ENCODE peak calls at places on chromosome 18, in seven cellular contexts. One of them, this sample, is unnamed.

GRCh38 chr18:62379051-62379450 is 53.9 kb downstream of the TNFRSF11A start:
- DNase-seq in GM23338: no peak
- DNase-seq in astrocyte: no peak
- DNase-seq in HepG2: no peak
- DNase-seq in neural progenitor cell: no peak
- DNase-seq in K562: no peak
- DNase-seq in DND-41: no peak
- DNase-seq in this sample: peak; percentile 17

GRCh38 chr18:50590625-50591024 is 30.7 kb downstream of the MAPK4 start:
- DNase-seq in GM23338: no peak
- DNase-seq in astrocyte: no peak
- DNase-seq in HepG2: no peak
- DNase-seq in neural progenitor cell: no peak
- DNase-seq in K562: no peak
- DNase-seq in DND-41: no peak
- DNase-seq in this sample: no peak

GRCh38 chr18:63022429-63023022 is 297.0 kb downstream of the BCL2 start:
- DNase-seq in GM23338: peak; percentile 78
- DNase-seq in astrocyte: no peak
- DNase-seq in HepG2: no peak
- DNase-seq in neural progenitor cell: peak; percentile 59
- DNase-seq in K562: peak; percentile 21
- DNase-seq in DND-41: peak; percentile 33
- DNase-seq in this sample: no peak

GRCh38 chr18:27604583-27604982 is 419.5 kb upstream of the CHST9 start:
- DNase-seq in GM23338: peak; percentile 16
- DNase-seq in astrocyte: peak; percentile 49
- DNase-seq in HepG2: no peak
- DNase-seq in neural progenitor cell: no peak
- DNase-seq in K562: no peak
- DNase-seq in DND-41: no peak
- DNase-seq in this sample: no peak

GRCh38 chr18:3595282-3596273 is 145.6 kb downstream of the TGIF1 start:
- DNase-seq in GM23338: no peak
- DNase-seq in astrocyte: peak; percentile 99
- DNase-seq in HepG2: peak; percentile 92
- DNase-seq in neural progenitor cell: no peak
- DNase-seq in K562: peak; percentile 64
- DNase-seq in DND-41: no peak
- DNase-seq in this sample: peak; percentile 97

GRCh38 chr18:1104265-1104792 is 199.7 kb downstream of the ADCYAP1 start:
- DNase-seq in GM23338: no peak
- DNase-seq in astrocyte: peak; percentile 94
- DNase-seq in HepG2: no peak
- DNase-seq in neural progenitor cell: no peak
- DNase-seq in K562: no peak
- DNase-seq in DND-41: no peak
- DNase-seq in this sample: no peak

GRCh38 chr18:40926679-40927078 is 1028.4 kb upstream of the PIK3C3 start:
- DNase-seq in GM23338: no peak
- DNase-seq in astrocyte: peak; percentile 28
- DNase-seq in HepG2: no peak
- DNase-seq in neural progenitor cell: no peak
- DNase-seq in K562: no peak
- DNase-seq in DND-41: no peak
- DNase-seq in this sample: peak; percentile 39

GRCh38 chr18:2847341-2848144 is 737 bp downstream of the EMILIN2 start:
- DNase-seq in GM23338: peak; percentile 69
- DNase-seq in astrocyte: no peak
- DNase-seq in HepG2: no peak
- DNase-seq in neural progenitor cell: peak; percentile 73
- DNase-seq in K562: peak; percentile 61
- DNase-seq in DND-41: no peak
- DNase-seq in this sample: peak; percentile 53

GRCh38 chr18:41972067-41973000 is 17.3 kb downstream of the PIK3C3 start:
- DNase-seq in GM23338: no peak
- DNase-seq in astrocyte: peak; percentile 72
- DNase-seq in HepG2: no peak
- DNase-seq in neural progenitor cell: no peak
- DNase-seq in K562: no peak
- DNase-seq in DND-41: no peak
- DNase-seq in this sample: peak; percentile 78

GRCh38 chr18:53380063-53380639 is 844.3 kb downstream of the MBD2 start:
- DNase-seq in GM23338: peak; percentile 70
- DNase-seq in astrocyte: peak; percentile 10
- DNase-seq in HepG2: peak; percentile 7
- DNase-seq in neural progenitor cell: peak; percentile 57
- DNase-seq in K562: peak; percentile 2
- DNase-seq in DND-41: no peak
- DNase-seq in this sample: peak; percentile 21

GRCh38 chr18:41681138-41681881 is 273.7 kb upstream of the PIK3C3 start:
- DNase-seq in GM23338: no peak
- DNase-seq in astrocyte: peak; percentile 11
- DNase-seq in HepG2: no peak
- DNase-seq in neural progenitor cell: no peak
- DNase-seq in K562: no peak
- DNase-seq in DND-41: no peak
- DNase-seq in this sample: peak; percentile 25

GRCh38 chr18:63741769-63742168 is 33.4 kb upstream of the SERPINB7 start:
- DNase-seq in GM23338: peak; percentile 16
- DNase-seq in astrocyte: no peak
- DNase-seq in HepG2: no peak
- DNase-seq in neural progenitor cell: no peak
- DNase-seq in K562: no peak
- DNase-seq in DND-41: no peak
- DNase-seq in this sample: peak; percentile 30

GRCh38 chr18:2417861-2418610 is 153.3 kb downstream of the METTL4 start:
- DNase-seq in GM23338: no peak
- DNase-seq in astrocyte: peak; percentile 51
- DNase-seq in HepG2: no peak
- DNase-seq in neural progenitor cell: no peak
- DNase-seq in K562: no peak
- DNase-seq in DND-41: no peak
- DNase-seq in this sample: peak; percentile 62

GRCh38 chr18:37403788-37404187 is 161.8 kb downstream of the CELF4 start:
- DNase-seq in GM23338: no peak
- DNase-seq in astrocyte: no peak
- DNase-seq in HepG2: no peak
- DNase-seq in neural progenitor cell: no peak
- DNase-seq in K562: no peak
- DNase-seq in DND-41: no peak
- DNase-seq in this sample: no peak

GRCh38 chr18:59912007-59912550 is 12.3 kb downstream of the PMAIP1 start:
- DNase-seq in GM23338: no peak
- DNase-seq in astrocyte: peak; percentile 49
- DNase-seq in HepG2: no peak
- DNase-seq in neural progenitor cell: no peak
- DNase-seq in K562: no peak
- DNase-seq in DND-41: no peak
- DNase-seq in this sample: peak; percentile 50

GRCh38 chr18:2906522-2907458 is 60.0 kb downstream of the EMILIN2 start:
- DNase-seq in GM23338: peak; percentile 62
- DNase-seq in astrocyte: no peak
- DNase-seq in HepG2: peak; percentile 12
- DNase-seq in neural progenitor cell: peak; percentile 69
- DNase-seq in K562: peak; percentile 74
- DNase-seq in DND-41: peak; percentile 61
- DNase-seq in this sample: no peak

GRCh38 chr18:35661483-35662146 is 80.1 kb downstream of the GALNT1 start:
- DNase-seq in GM23338: peak; percentile 51
- DNase-seq in astrocyte: no peak
- DNase-seq in HepG2: peak; percentile 17
- DNase-seq in neural progenitor cell: no peak
- DNase-seq in K562: no peak
- DNase-seq in DND-41: no peak
- DNase-seq in this sample: peak; percentile 11

GRCh38 chr18:35050004-35050623 is 8.9 kb downstream of the MAPRE2 start:
- DNase-seq in GM23338: no peak
- DNase-seq in astrocyte: no peak
- DNase-seq in HepG2: no peak
- DNase-seq in neural progenitor cell: no peak
- DNase-seq in K562: no peak
- DNase-seq in DND-41: no peak
- DNase-seq in this sample: peak; percentile 42

GRCh38 chr18:79470547-79470946 is 74.8 kb downstream of the NFATC1 start:
- DNase-seq in GM23338: no peak
- DNase-seq in astrocyte: no peak
- DNase-seq in HepG2: no peak
- DNase-seq in neural progenitor cell: no peak
- DNase-seq in K562: no peak
- DNase-seq in DND-41: no peak
- DNase-seq in this sample: no peak

DNA sequence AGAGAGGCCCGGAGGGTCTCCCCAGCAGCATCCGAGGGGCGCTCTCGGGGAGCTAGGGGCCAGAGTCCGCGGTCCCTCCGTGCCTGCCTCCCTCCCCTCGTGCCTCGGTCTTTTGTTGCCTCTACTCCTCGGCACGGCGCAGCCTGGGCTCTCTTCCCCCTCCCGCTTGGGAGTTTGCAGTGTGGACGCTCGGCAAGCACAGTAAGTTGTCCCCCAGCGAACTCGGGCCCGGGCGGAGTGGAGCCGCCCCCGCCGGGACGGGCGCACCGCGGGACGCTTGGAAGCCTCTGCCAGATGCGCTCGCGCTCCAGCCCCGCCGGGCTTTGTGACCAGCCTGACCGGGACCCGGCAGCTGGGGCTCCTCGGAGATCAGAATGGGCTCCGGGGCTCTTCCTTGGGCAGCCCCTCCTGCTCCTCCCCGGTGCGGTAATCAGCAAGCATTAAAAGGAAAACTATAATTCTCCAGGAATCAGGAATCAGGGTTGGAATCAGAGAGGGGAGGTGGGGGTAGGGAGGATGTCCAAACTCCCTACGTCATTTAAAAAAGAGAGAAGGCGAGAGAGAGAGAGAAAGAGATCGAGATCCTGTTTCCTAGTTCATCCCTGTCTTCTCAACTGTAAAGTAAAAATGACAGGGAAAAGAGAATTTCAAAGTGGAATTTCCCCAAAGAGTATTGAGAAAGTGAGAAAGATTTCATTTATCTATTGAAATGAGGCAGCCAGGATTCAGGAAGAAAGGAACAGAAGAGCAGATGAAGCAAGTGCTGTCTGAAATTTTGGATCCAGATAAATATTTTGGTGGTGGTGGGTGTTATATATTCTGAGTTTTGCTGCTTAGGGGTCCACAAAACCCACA is 791 bp upstream of the TMEM200C start:
- DNase-seq in GM23338: peak; percentile 74
- DNase-seq in astrocyte: peak; percentile 59
- DNase-seq in HepG2: no peak
- DNase-seq in neural progenitor cell: peak; percentile 86
- DNase-seq in K562: no peak
- DNase-seq in DND-41: no peak
- DNase-seq in this sample: peak; percentile 56
- TF ChIP-seq EZH2 in GM23338: no peak
- TF ChIP-seq EZH2 in astrocyte: peak; percentile 37
- TF ChIP-seq EZH2 in HepG2: peak; percentile 85
- TF ChIP-seq EZH2 in neural progenitor cell: peak; percentile 32
- TF ChIP-seq EZH2 in K562: no peak
- TF ChIP-seq EZH2 in DND-41: no peak
- TF ChIP-seq EZH2 in this sample: peak; percentile 84

GRCh38 chr18:10900435-10900834 is 248.9 kb downstream of the PIEZO2 start:
- DNase-seq in GM23338: no peak
- DNase-seq in astrocyte: no peak
- DNase-seq in HepG2: peak; percentile 77
- DNase-seq in neural progenitor cell: no peak
- DNase-seq in K562: no peak
- DNase-seq in DND-41: no peak
- DNase-seq in this sample: no peak
- H3K27ac ChIP-seq in GM23338: no peak overlapping the region
- H3K27ac ChIP-seq in astrocyte: no peak overlapping the region
- H3K27ac ChIP-seq in HepG2: peak overlapping the region; percentile 73
- H3K27ac ChIP-seq in neural progenitor cell: no peak overlapping the region
- H3K27ac ChIP-seq in K562: no peak overlapping the region
- H3K27ac ChIP-seq in DND-41: no peak overlapping the region
- H3K27ac ChIP-seq in this sample: no peak overlapping the region

GRCh38 chr18:56321470-56321869 is 316.9 kb downstream of the TXNL1 start:
- DNase-seq in GM23338: no peak
- DNase-seq in astrocyte: no peak
- DNase-seq in HepG2: no peak
- DNase-seq in neural progenitor cell: no peak
- DNase-seq in K562: no peak
- DNase-seq in DND-41: no peak
- DNase-seq in this sample: no peak

GRCh38 chr18:56322403-56322802 is 316.0 kb downstream of the TXNL1 start:
- DNase-seq in GM23338: no peak
- DNase-seq in astrocyte: no peak
- DNase-seq in HepG2: no peak
- DNase-seq in neural progenitor cell: peak; percentile 32
- DNase-seq in K562: no peak
- DNase-seq in DND-41: no peak
- DNase-seq in this sample: no peak

GRCh38 chr18:56326386-56327072 is 311.9 kb downstream of the TXNL1 start:
- DNase-seq in GM23338: peak; percentile 43
- DNase-seq in astrocyte: no peak
- DNase-seq in HepG2: no peak
- DNase-seq in neural progenitor cell: no peak
- DNase-seq in K562: no peak
- DNase-seq in DND-41: no peak
- DNase-seq in this sample: no peak

GRCh38 chr18:56327171-56327885 is 311.1 kb downstream of the TXNL1 start:
- DNase-seq in GM23338: no peak
- DNase-seq in astrocyte: peak; percentile 51
- DNase-seq in HepG2: no peak
- DNase-seq in neural progenitor cell: no peak
- DNase-seq in K562: no peak
- DNase-seq in DND-41: no peak
- DNase-seq in this sample: peak; percentile 45

GRCh38 chr18:56323673-56324072 is 314.7 kb downstream of the TXNL1 start:
- DNase-seq in GM23338: no peak
- DNase-seq in astrocyte: no peak
- DNase-seq in HepG2: no peak
- DNase-seq in neural progenitor cell: peak; percentile 9
- DNase-seq in K562: no peak
- DNase-seq in DND-41: no peak
- DNase-seq in this sample: no peak
- TF ChIP-seq CTCF in GM23338: no peak
- TF ChIP-seq CTCF in astrocyte: no peak
- TF ChIP-seq CTCF in HepG2: no peak
- TF ChIP-seq CTCF in neural progenitor cell: peak; percentile 9
- TF ChIP-seq CTCF in K562: no peak
- TF ChIP-seq CTCF in DND-41: no peak
- TF ChIP-seq CTCF in this sample: no peak

DNA sequence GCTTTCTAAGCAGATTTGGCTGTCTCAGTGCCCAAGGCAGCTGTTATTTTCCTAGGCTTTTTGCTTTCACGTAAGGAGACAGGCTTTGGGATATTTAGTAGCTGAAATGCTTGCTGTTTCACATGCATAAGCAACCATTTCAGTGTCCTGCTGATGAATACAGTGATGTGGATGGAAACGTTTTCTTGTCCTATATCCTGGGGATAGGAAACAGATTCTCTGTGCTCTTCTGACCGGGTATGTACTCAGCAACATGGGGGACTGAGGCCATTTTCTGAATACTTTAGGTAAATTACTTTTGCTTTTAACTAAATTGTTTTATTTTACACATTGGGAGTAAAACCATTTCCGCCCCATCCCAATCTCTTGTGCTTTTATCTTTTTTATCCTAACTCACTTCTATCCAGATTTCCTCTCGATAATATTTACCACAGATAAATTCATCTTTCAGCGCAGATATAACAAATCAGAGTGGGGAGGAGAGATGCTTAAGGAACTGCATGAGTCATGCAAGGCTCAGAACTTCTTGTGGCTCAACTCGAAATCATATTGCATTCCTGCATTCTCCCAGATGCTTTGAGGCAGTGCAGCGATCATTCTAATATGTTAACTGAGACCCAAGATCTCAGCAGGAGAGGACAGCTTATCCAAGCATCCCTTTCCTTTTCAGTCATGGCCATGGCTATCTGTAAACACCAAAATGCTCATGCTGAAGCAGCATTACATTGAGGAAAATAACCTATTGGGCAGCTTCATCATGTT is 22.3 kb downstream of the GALR1 start:
- DNase-seq in GM23338: peak; percentile 32
- DNase-seq in astrocyte: peak; percentile 35
- DNase-seq in HepG2: no peak
- DNase-seq in neural progenitor cell: no peak
- DNase-seq in K562: no peak
- DNase-seq in DND-41: no peak
- DNase-seq in this sample: no peak
- TF ChIP-seq EZH2 in GM23338: no peak
- TF ChIP-seq EZH2 in astrocyte: no peak
- TF ChIP-seq EZH2 in HepG2: no peak
- TF ChIP-seq EZH2 in neural progenitor cell: no peak
- TF ChIP-seq EZH2 in K562: no peak
- TF ChIP-seq EZH2 in DND-41: no peak
- TF ChIP-seq EZH2 in this sample: no peak